ENCODE peak calls at places on chromosome 19, in nine cellular contexts. V is HL-60; Y is CD4-positive, alpha-beta memory T cell; U is AG04450; K is endodermal cell; H is keratinocyte; T is body of pancreas; G is H1; O is heart right ventricle. B is an unnamed sample.

GRCh38 chr19:44304659-44305193 is at the start of gene ZNF235:
- DNase-seq in U (peak; percentile 94), O (peak; percentile 85), V (peak; percentile 96), Y (peak; percentile 63), H (peak; percentile 83), T (peak; percentile 90), K (peak; percentile 96), G (peak; percentile 82), B (peak; percentile 56)

GRCh38 chr19:5492813-5493409 is 37.7 kb downstream of the ZNRF4 start:
- DNase-seq in T (no peak), Y (no peak), U (no peak), K (no peak), H (no peak), O (no peak), G (no peak), V (no peak), B (no peak)

GRCh38 chr19:15722956-15723355 is 4.9 kb upstream of the OR10H2 start:
- DNase-seq in U (no peak), V (no peak), O (no peak), G (no peak), Y (no peak), K (no peak), T (no peak), H (no peak), B (no peak)

GRCh38 chr19:42455621-42456081 is 12.9 kb upstream of the CXCL17 start:
- DNase-seq in O (no peak), T (no peak), H (peak; percentile 91), K (no peak), V (no peak), U (no peak), G (no peak), Y (no peak), B (no peak)

GRCh38 chr19:55678121-55678671 is 3.2 kb downstream of the EPN1 start:
- DNase-seq in Y (no peak), V (peak; percentile 85), O (no peak), T (no peak), H (no peak), K (no peak), G (no peak), U (no peak), B (no peak)

GRCh38 chr19:45215391-45216191 is 29.6 kb downstream of the EXOC3L2 start:
- DNase-seq in T (peak; percentile 79), U (no peak), K (peak; percentile 85), Y (no peak), H (no peak), V (no peak), G (no peak), O (peak; percentile 33), B (no peak)

GRCh38 chr19:17209126-17210036 is 5.8 kb upstream of the USE1 start:
- DNase-seq in Y (no peak), O (no peak), G (peak; percentile 97), K (peak; percentile 100), V (no peak), T (no peak), U (no peak), H (no peak), B (no peak)

GRCh38 chr19:39131255-39131755 is 5.7 kb downstream of the PAK4 start:
- DNase-seq in K (no peak), H (no peak), G (no peak), T (no peak), O (peak; percentile 75), U (no peak), V (no peak), Y (no peak), B (no peak)

GRCh38 chr19:58568731-58569130 is 4.4 kb downstream of the MZF1 start:
- DNase-seq in H (no peak), U (no peak), T (no peak), V (no peak), O (no peak), G (no peak), K (no peak), Y (no peak), B (no peak)

GRCh38 chr19:7982651-7983099 is 22.8 kb downstream of the ELAVL1 start:
- DNase-seq in G (no peak), T (no peak), U (no peak), Y (no peak), O (no peak), V (no peak), H (no peak), K (no peak), B (no peak)

GRCh38 chr19:53670345-53670744 is 38.5 kb downstream of the DPRX start:
- DNase-seq in U (no peak), O (no peak), H (no peak), G (no peak), V (no peak), K (no peak), T (no peak), Y (no peak), B (no peak)

GRCh38 chr19:51036519-51036918 is 1.7 kb upstream of the KLK12 start:
- DNase-seq in G (no peak), K (no peak), Y (no peak), V (no peak), T (no peak), U (no peak), H (no peak), O (no peak), B (no peak)

GRCh38 chr19:44752816-44753618 is 4.5 kb downstream of the BCL3 start:
- DNase-seq in K (peak; percentile 89), O (peak; percentile 87), T (peak; percentile 94), Y (peak; percentile 95), G (no peak), U (peak; percentile 96), V (peak; percentile 98), H (no peak), B (peak; percentile 89)

GRCh38 chr19:49788857-49789256 is 22.1 kb downstream of the AP2A1 start:
- DNase-seq in K (no peak), Y (no peak), H (no peak), T (no peak), U (no peak), O (no peak), G (no peak), V (no peak), B (no peak)

GRCh38 chr19:49791776-49792445 is 21.2 kb downstream of the FUZ start:
- DNase-seq in V (no peak), U (no peak), H (no peak), O (no peak), K (no peak), T (no peak), G (no peak), Y (no peak), B (no peak)

GRCh38 chr19:49790866-49791265 is 22.2 kb downstream of the FUZ start:
- DNase-seq in U (no peak), O (peak; percentile 58), V (no peak), G (no peak), Y (no peak), T (peak; percentile 24), H (no peak), K (no peak), B (no peak)

GRCh38 chr19:49786432-49786831 is 19.6 kb downstream of the AP2A1 start:
- DNase-seq in H (no peak), K (no peak), V (no peak), G (no peak), U (no peak), T (no peak), O (no peak), Y (no peak), B (no peak)

GRCh38 chr19:49787746-49788145 is 20.9 kb downstream of the AP2A1 start:
- DNase-seq in G (no peak), T (no peak), H (no peak), O (no peak), U (no peak), V (no peak), Y (no peak), K (no peak), B (no peak)
- H3K27ac ChIP-seq in G (no peak overlapping the region), T (no peak overlapping the region), H (no peak overlapping the region), O (no peak overlapping the region), U (no peak overlapping the region), V (no peak overlapping the region), Y (no peak overlapping the region), K (no peak overlapping the region), B (no peak overlapping the region)

DNA sequence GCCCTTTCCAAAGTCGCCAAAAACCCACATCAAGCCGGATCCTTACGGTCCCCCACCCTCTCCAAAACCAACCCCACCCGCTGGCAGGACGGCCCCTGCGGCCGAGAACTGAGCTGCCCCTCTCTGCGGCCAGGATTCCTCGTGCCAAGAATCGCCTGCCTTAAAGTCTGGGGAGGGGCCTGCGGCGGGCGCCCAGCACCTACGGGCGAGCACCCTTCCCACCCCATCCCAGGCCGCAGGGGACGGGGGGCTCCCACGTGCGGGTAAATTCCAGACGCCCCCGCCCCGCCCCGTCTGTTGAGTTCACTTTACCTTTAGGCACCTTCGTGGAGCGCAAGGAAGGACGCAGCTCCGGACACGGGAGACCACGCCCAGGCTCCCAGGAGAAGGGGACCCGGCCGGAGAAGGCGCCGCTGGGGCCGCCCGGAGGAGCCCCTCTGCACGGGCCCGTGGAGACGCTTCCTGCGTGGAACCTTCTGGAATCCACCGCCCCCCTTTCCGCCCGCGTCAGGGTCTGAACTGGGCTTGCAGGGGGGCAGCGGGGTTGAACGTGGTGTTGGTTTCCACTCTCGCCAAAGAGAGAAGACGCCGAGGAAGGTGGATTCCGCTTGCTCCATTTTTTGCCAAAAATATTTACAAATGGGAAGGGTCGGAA is 22.8 kb downstream of the ONECUT3 start:
- DNase-seq in K (no peak), O (no peak), G (no peak), U (no peak), T (no peak), Y (no peak), V (no peak), H (no peak), B (no peak)
- H3K27me3 ChIP-seq in K (peaks cover 98% of the 10 kb centered on the region), O (peaks cover 84% of the 10 kb centered on the region), G (peaks cover 72% of the 10 kb centered on the region), U (peaks cover 68% of the 10 kb centered on the region), T (no peaks in the 10 kb centered on the region), Y (peaks cover 42% of the 10 kb centered on the region), V (peaks cover 55% of the 10 kb centered on the region), H (peaks cover 26% of the 10 kb centered on the region), B (peaks cover 81% of the 10 kb centered on the region)

GRCh38 chr19:48867119-48867921 is 1.1 kb downstream of the PLEKHA4 start:
- DNase-seq in K (no peak), Y (no peak), T (no peak), O (no peak), H (no peak), V (no peak), U (no peak), G (no peak), B (no peak)
- H3K27ac ChIP-seq in K (peak overlapping the region; percentile 73), Y (no peak overlapping the region), T (peak overlapping the region; percentile 66), O (peak overlapping the region; percentile 68), H (no peak overlapping the region), V (no peak overlapping the region), U (no peak overlapping the region), G (no peak overlapping the region), B (no peak overlapping the region)

GRCh38 chr19:6586726-6587092 is 4.2 kb downstream of the CD70 start:
- DNase-seq in K (no peak), V (no peak), H (no peak), Y (no peak), U (no peak), T (no peak), O (no peak), G (no peak), B (no peak)

GRCh38 chr19:6587998-6588507 is 2.9 kb downstream of the CD70 start:
- DNase-seq in H (no peak), O (no peak), Y (no peak), K (no peak), U (no peak), T (no peak), G (no peak), V (no peak), B (no peak)

GRCh38 chr19:6588508-6589345 is 2.2 kb downstream of the CD70 start:
- DNase-seq in T (no peak), H (no peak), G (no peak), O (no peak), V (no peak), K (no peak), Y (no peak), U (no peak), B (no peak)

GRCh38 chr19:6586056-6586455 is 4.9 kb downstream of the CD70 start:
- DNase-seq in V (no peak), G (no peak), Y (no peak), K (no peak), H (no peak), O (no peak), U (no peak), T (no peak), B (no peak)

GRCh38 chr19:6587093-6587820 is 3.7 kb downstream of the CD70 start:
- DNase-seq in O (no peak), T (no peak), U (no peak), V (no peak), Y (no peak), K (peak; percentile 73), H (no peak), G (no peak), B (no peak)
- H3K27me3 ChIP-seq in O (peaks cover 86% of the 10 kb centered on the region), T (no peaks in the 10 kb centered on the region), U (peaks cover 34% of the 10 kb centered on the region), V (peaks cover 22% of the 10 kb centered on the region), Y (peaks cover 31% of the 10 kb centered on the region), K (peaks cover 57% of the 10 kb centered on the region), H (peaks cover 61% of the 10 kb centered on the region), G (peaks cover 62% of the 10 kb centered on the region), B (peaks cover 56% of the 10 kb centered on the region)